ENCODE peak calls at places on chromosome 6, in five cellular contexts. H is A549, Y is choroid plexus epithelial cell, T is right lobe of liver, J is astrocyte of the spinal cord. A is an unnamed sample.

GRCh38 chr6:16803294-16804006 is 42.2 kb upstream of the ATXN1 start:
- DNase-seq in H (no peak), Y (peak), T (no peak), J (peak), A (no peak)

GRCh38 chr6:12782136-12782535 is 65.6 kb downstream of the PHACTR1 start:
- DNase-seq in H (no peak), Y (no peak), T (no peak), J (no peak), A (no peak)

GRCh38 chr6:80382796-80383195 is 276.3 kb downstream of the BCKDHB start:
- DNase-seq in H (no peak), Y (peak), T (no peak), J (peak), A (no peak)

GRCh38 chr6:152458648-152459047 is 178.5 kb downstream of the SYNE1 start:
- DNase-seq in H (no peak), Y (peak), T (no peak), J (peak), A (no peak)

GRCh38 chr6:101226677-101227135 is 166.8 kb upstream of the GRIK2 start:
- DNase-seq in H (peak), Y (peak), T (no peak), J (peak), A (no peak)

GRCh38 chr6:154139894-154140293 is 100.9 kb downstream of the OPRM1 start:
- DNase-seq in H (no peak), Y (no peak), T (no peak), J (no peak), A (no peak)

GRCh38 chr6:42726485-42727083 is 4.2 kb upstream of the PRPH2 start:
- DNase-seq in H (peak), Y (peak), T (peak), J (peak), A (peak)

GRCh38 chr6:90326404-90327057 is 29.9 kb upstream of the BACH2 start:
- DNase-seq in H (no peak), Y (no peak), T (no peak), J (no peak), A (no peak)

GRCh38 chr6:157682856-157683481 is 140.1 kb upstream of the SNX9 start:
- DNase-seq in H (peak), Y (peak), T (no peak), J (no peak), A (no peak)

GRCh38 chr6:134413241-134413643 is 95.3 kb upstream of the SGK1 start:
- DNase-seq in H (no peak), Y (no peak), T (no peak), J (no peak), A (no peak)

GRCh38 chr6:11196511-11197174 is 35.8 kb downstream of the NEDD9 start:
- DNase-seq in H (no peak), Y (peak), T (no peak), J (peak), A (no peak)

GRCh38 chr6:142737368-142738060 is 207.5 kb downstream of the HIVEP2 start:
- DNase-seq in H (no peak), Y (peak), T (no peak), J (no peak), A (no peak)

GRCh38 chr6:159431750-159432149 is 261.3 kb downstream of the SOD2 start:
- DNase-seq in H (no peak), Y (no peak), T (no peak), J (no peak), A (no peak)

GRCh38 chr6:128036808-128037570 is 136.1 kb upstream of the THEMIS start:
- DNase-seq in H (no peak), Y (peak), T (no peak), J (no peak), A (no peak)

GRCh38 chr6:142773324-142773723 is 171.7 kb downstream of the HIVEP2 start:
- DNase-seq in H (no peak), Y (no peak), T (no peak), J (no peak), A (no peak)

GRCh38 chr6:35751594-35751993 is 14.8 kb downstream of the ARMC12 start:
- DNase-seq in H (no peak), Y (no peak), T (no peak), J (no peak), A (no peak)

GRCh38 chr6:13813621-13814175 is 659 bp downstream of the MCUR1 start:
- DNase-seq in H (peak), Y (peak), T (peak), J (peak), A (peak)

GRCh38 chr6:17905611-17906592 is 81.5 kb downstream of the KIF13A start:
- DNase-seq in H (peak), Y (peak), T (no peak), J (peak), A (no peak)

GRCh38 chr6:50602191-50602810 is 111.0 kb upstream of the TFAP2D start:
- DNase-seq in H (peak), Y (peak), T (no peak), J (peak), A (no peak)

DNA sequence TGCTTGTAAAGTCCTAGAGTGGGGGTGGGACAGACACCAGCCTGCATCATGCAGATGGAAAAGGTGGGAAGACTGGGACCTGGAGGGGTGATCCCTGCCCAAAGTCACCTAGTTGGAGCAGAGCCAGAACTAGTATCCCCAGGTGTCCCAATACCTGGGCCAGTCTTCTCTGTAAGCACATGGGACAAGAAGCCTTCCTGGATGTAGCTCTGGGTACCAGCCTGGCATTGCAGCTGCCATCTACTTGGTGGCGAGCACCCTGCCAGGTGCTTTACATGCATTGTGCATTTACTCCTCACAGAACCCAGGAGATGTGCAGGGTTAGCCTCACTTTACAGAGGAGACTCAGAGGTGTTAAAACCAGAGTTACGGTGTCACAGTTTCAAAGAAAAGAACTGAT is 31.1 kb downstream of the GLP1R start:
- DNase-seq in H (no peak), Y (no peak), T (no peak), J (no peak), A (no peak)
- TF ChIP-seq CTCF in H (no peak), Y (no peak), T (no peak), J (no peak), A (no peak)

GRCh38 chr6:73800997-73801396 is 105.0 kb downstream of the CD109 start:
- DNase-seq in H (no peak), Y (peak), T (no peak), J (no peak), A (no peak)

GRCh38 chr6:73797861-73798260 is 101.9 kb downstream of the CD109 start:
- DNase-seq in H (no peak), Y (peak), T (no peak), J (no peak), A (no peak)

GRCh38 chr6:73796881-73797280 is 100.9 kb downstream of the CD109 start:
- DNase-seq in H (no peak), Y (no peak), T (no peak), J (no peak), A (no peak)

GRCh38 chr6:73801652-73802268 is 105.8 kb downstream of the CD109 start:
- DNase-seq in H (no peak), Y (no peak), T (no peak), J (no peak), A (no peak)

DNA sequence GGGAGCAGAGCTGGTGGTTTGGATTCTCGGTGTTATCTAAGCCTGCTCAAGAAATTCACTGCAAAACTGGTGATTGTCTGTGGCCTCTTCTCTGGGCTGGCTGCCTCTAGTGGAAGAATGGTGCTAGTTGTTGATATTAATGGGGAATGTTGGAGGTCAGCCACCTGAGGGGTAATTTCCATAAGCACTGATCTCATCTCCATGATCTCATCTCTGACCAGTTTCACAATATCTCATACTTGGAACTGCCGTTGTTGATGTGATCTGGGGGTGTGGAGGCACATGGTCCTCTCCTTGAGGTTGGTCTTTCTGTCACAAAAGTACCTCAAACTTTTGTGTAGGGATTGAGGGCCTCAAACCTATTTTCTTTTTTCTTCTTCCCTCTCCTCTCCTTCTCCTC is 102.6 kb downstream of the CD109 start:
- DNase-seq in H (peak), Y (peak), T (no peak), J (peak), A (no peak)
- TF ChIP-seq CTCF in H (no peak), Y (peak), T (peak), J (peak), A (peak)

DNA sequence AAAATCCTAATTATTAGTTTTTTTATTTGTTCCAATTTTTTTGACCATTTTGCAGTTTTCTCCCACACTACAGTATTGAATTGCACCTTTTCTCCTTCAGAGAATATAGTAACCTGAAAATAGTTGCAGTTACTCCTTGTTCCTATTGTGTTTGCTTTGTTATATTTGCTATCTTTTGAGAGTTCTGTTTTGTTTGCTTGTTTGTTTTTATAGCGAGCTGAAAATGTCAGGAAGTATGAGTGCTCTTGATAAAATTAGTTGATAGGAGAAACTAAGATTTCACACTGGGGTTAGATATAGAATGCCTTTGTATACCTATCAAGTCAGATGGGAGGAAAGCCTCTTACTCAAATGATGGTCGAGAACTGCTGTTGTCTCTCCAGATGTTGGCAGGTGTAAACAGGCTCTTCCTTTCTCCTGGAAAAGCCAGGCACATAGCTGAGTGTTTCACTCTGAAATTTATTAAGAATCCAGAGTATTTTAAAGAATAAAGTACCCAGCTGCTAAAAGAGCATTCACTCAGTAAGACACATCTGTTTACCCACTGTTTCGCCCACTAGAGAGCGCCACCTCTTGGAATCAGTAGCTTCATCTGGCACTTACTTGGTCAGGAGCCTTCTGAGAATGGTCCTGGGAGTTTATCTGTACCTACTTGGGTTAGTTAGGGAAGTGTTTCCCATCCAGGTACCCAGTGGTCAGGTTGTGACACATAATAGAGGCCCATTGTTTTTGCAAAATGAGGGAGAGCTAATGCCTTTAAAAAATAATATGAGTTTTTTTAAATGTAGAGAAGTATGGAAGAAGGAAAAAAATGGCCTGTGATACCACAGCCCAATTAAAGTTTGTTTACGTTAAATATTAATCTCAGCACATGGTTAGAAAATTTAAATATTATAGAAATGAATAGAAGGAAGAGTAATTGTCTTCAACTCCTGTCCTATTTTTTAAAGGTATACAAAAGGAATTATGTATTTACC is 11.2 kb downstream of the NT5DC1 start:
- DNase-seq in H (peak), Y (peak), T (no peak), J (peak), A (no peak)
- TF ChIP-seq CTCF in H (peak), Y (peak), T (peak), J (peak), A (peak)

GRCh38 chr6:87472525-87473418 is at the start of gene SLC35A1:
- DNase-seq in H (peak), Y (peak), T (peak), J (peak), A (peak)
- TF ChIP-seq CTCF in H (no peak), Y (peak), T (no peak), J (no peak), A (peak)

GRCh38 chr6:156618600-156619205 is 158.5 kb upstream of the ARID1B start:
- DNase-seq in H (no peak), Y (peak), T (no peak), J (no peak), A (no peak)
- TF ChIP-seq CTCF in H (no peak), Y (no peak), T (no peak), J (no peak), A (no peak)

A was measured in chondrocyte.